ENCODE peak calls at places on chromosome 9, in seven cellular contexts. G is stimulated activated CD8-positive, alpha-beta memory T cell treated with anti-CD3 and anti-CD28 coated beads, Interleukin-2, amount 100 ng/mL, for 1 hour; A is body of pancreas; Y is NCI-H69; N is WTC11; H is left lobe of liver; W is activated T-cell treated with anti-CD3 and anti-CD28 coated beads for 48 hours. K is an unnamed sample.

GRCh38 chr9:90867101-90867500 is 65.5 kb downstream of the SYK start:
- DNase-seq in G (no peak), A (no peak), Y (no peak), N (no peak), H (no peak), W (no peak), K (no peak)

GRCh38 chr9:136721339-136722092 is 9.1 kb downstream of the DIPK1B start:
- DNase-seq in G (no peak), A (no peak), Y (peak), N (no peak), H (no peak), W (no peak), K (no peak)

GRCh38 chr9:99259231-99259918 is 37.3 kb downstream of the SEC61B start:
- DNase-seq in G (no peak), A (peak), Y (no peak), N (peak), H (peak), W (no peak), K (peak)

GRCh38 chr9:18105996-18106595 is 367.9 kb upstream of the ADAMTSL1 start:
- DNase-seq in G (no peak), A (no peak), Y (peak), N (no peak), H (no peak), W (no peak), K (no peak)

GRCh38 chr9:133990366-133991210 is 1.5 kb downstream of the VAV2 start:
- DNase-seq in G (no peak), A (peak), Y (peak), N (peak), H (peak), W (no peak), K (peak)

GRCh38 chr9:125522328-125522725 is 184.7 kb downstream of the MAPKAP1 start:
- DNase-seq in G (no peak), A (no peak), Y (peak), N (no peak), H (no peak), W (no peak), K (no peak)

GRCh38 chr9:70012569-70012968 is 31.1 kb upstream of the MAMDC2 start:
- DNase-seq in G (no peak), A (no peak), Y (peak), N (no peak), H (no peak), W (no peak), K (no peak)

GRCh38 chr9:18610956-18611355 is 137.0 kb downstream of the ADAMTSL1 start:
- DNase-seq in G (no peak), A (no peak), Y (peak), N (no peak), H (no peak), W (no peak), K (no peak)

GRCh38 chr9:108483676-108484075 is 372.1 kb downstream of the ACTL7B start:
- DNase-seq in G (no peak), A (no peak), Y (no peak), N (no peak), H (no peak), W (no peak), K (no peak)

GRCh38 chr9:2876320-2876719 is 32.4 kb upstream of the PUM3 start:
- DNase-seq in G (no peak), A (no peak), Y (no peak), N (no peak), H (no peak), W (no peak), K (no peak)

K was measured in psoas muscle.